ENCODE peak calls at places on chromosomes 12 and 14, in six cellular contexts. Z is GM20000, V is epithelial cell of esophagus, F is foreskin keratinocyte, M is Peyer's patch, J is foreskin fibroblast. I is an unnamed sample.

GRCh38 chr14:97077253-97077653 is 280.1 kb downstream of the VRK1 start:
- DNase-seq in V (peak; percentile 60), J (peak; percentile 6), F (peak; percentile 76), M (peak; percentile 16), Z (peak; percentile 43), I (no peak)

GRCh38 chr12:53100466-53101151 is 2.7 kb upstream of the SOAT2 start:
- DNase-seq in F (no peak), Z (peak; percentile 5), V (no peak), M (no peak), J (no peak), I (no peak)

GRCh38 chr12:57389033-57389432 is 41.8 kb downstream of the R3HDM2 start:
- DNase-seq in V (peak; percentile 85), F (peak; percentile 86), J (peak; percentile 90), Z (no peak), M (no peak), I (no peak)

GRCh38 chr14:68977741-68978549 is 1.2 kb downstream of the ACTN1 start:
- DNase-seq in Z (peak; percentile 47), F (no peak), J (peak; percentile 98), V (peak; percentile 83), M (peak; percentile 55), I (no peak)

GRCh38 chr12:89461649-89462612 is 62.7 kb downstream of the GALNT4 start:
- DNase-seq in M (no peak), F (peak; percentile 64), Z (peak; percentile 42), V (peak; percentile 69), J (peak; percentile 74), I (peak; percentile 38)

GRCh38 chr14:60945984-60946383 is 34.9 kb downstream of the TRMT5 start:
- DNase-seq in V (no peak), M (no peak), Z (no peak), J (no peak), F (no peak), I (no peak)

GRCh38 chr12:117045998-117046374 is 53.2 kb downstream of the TESC start:
- DNase-seq in M (no peak), J (peak; percentile 17), V (no peak), F (no peak), Z (no peak), I (no peak)

GRCh38 chr12:22678175-22678574 is 53.2 kb downstream of the ETNK1 start:
- DNase-seq in F (no peak), V (no peak), Z (no peak), M (no peak), J (no peak), I (no peak)

GRCh38 chr14:55802986-55803431 is 223.0 kb downstream of the KTN1 start:
- DNase-seq in V (peak; percentile 87), M (no peak), J (peak; percentile 51), F (peak; percentile 82), Z (no peak), I (no peak)

DNA sequence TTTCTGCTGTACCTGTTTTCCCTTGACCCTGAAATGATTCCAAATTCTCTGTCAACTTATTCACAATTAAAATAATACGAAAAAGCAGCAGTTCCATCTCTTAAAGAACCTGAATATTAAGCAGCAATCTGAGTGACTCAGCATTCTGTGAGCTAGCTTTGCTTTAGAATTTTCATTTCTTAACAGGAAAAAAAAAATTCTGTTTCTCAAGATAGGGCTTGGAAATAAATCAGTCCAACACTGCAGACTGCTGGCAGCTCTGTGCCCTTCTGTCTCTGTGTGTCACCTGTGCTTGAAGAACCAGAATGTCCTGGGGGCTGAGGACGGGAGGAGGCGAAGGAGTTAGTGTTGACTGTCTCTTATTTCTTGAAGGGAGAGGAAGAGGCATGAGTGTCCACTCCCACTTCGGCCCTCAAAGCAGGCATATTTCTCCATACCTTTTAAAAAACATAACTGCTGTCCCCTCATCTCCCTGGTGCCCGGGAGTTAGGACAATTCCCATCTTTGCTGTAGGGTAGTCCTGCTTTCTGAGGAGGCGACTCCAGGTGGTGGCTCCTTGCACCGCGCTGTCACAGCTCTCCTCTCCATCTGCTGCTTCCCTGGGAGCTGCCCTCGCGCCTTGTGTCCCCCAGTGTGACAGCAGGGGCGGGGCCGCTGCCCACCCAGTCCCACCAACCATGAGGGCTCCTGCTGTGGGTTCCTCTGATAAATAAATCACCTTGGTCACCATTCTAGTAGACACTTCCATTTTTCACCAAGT is 203.1 kb downstream of the CALM1 start:
- DNase-seq in J (no peak), M (no peak), V (peak; percentile 54), F (peak; percentile 8), Z (no peak), I (no peak)
- TF ChIP-seq CTCF in J (no peak), M (no peak), V (peak; percentile 51), F (peak; percentile 31), Z (no peak), I (no peak)

DNA sequence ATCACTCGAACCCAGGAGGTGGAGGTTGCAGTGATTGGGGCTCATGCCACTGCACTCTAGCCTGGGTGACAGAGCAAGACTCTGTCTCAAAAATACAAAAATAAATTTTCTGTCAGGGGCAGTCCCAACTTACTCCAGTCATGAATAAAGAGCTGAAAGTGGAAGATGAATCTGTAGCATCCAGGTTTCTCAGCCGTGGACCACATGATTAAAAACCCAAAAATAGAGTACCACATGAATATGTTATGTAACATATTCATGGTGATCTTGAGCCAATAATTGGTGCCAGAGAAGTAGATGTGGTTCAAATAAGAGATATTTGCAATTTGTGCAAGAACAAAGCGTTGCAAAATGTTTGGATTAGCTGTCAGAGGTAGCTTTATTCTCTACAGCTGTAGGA is 23.1 kb downstream of the SPIC start:
- DNase-seq in J (no peak), F (no peak), Z (no peak), M (no peak), V (no peak), I (no peak)
- TF ChIP-seq CTCF in J (no peak), F (no peak), Z (no peak), M (no peak), V (no peak), I (no peak)

DNA sequence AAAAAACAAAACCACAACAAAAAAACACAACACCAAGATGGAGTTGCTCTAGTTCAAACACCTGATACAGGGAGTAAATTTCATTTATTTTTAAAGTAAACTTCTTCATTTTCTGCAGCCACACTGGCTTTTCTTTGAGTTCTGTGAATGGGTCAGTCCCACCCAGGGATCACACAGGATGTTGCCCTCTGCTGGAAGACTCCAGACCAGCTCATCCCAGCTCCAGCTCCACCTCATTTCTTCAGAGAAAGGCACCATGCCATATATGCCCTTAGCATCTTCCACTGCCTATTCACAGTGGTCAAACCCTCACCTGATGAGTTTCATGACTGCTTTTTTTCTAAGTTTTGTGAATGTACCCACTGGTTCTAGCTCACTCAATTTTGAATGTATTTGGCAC is 8.0 kb downstream of the GLIPR1 start:
- DNase-seq in F (no peak), J (peak; percentile 68), M (peak; percentile 28), Z (no peak), V (peak; percentile 39), I (no peak)
- TF ChIP-seq CTCF in F (peak; percentile 42), J (peak; percentile 65), M (peak; percentile 21), Z (peak; percentile 16), V (peak; percentile 26), I (peak; percentile 49)

GRCh38 chr12:2358986-2359658 is 306.3 kb downstream of the CACNA1C start:
- DNase-seq in M (no peak), F (no peak), V (no peak), Z (no peak), J (no peak), I (no peak)
- TF ChIP-seq CTCF in M (no peak), F (no peak), V (no peak), Z (no peak), J (no peak), I (no peak)

GRCh38 chr12:10052111-10052913 is 21.8 kb downstream of the CLEC9A start:
- DNase-seq in Z (no peak), M (no peak), F (no peak), V (no peak), J (no peak), I (peak; percentile 19)
- TF ChIP-seq CTCF in Z (no peak), M (no peak), F (no peak), V (no peak), J (no peak), I (no peak)

GRCh38 chr12:21248679-21249078 is 86.0 kb downstream of the SLCO1A2 start:
- DNase-seq in V (peak; percentile 15), J (peak; percentile 1), Z (no peak), M (no peak), F (no peak), I (no peak)
- TF ChIP-seq CTCF in V (no peak), J (no peak), Z (no peak), M (no peak), F (peak; percentile 13), I (no peak)

DNA sequence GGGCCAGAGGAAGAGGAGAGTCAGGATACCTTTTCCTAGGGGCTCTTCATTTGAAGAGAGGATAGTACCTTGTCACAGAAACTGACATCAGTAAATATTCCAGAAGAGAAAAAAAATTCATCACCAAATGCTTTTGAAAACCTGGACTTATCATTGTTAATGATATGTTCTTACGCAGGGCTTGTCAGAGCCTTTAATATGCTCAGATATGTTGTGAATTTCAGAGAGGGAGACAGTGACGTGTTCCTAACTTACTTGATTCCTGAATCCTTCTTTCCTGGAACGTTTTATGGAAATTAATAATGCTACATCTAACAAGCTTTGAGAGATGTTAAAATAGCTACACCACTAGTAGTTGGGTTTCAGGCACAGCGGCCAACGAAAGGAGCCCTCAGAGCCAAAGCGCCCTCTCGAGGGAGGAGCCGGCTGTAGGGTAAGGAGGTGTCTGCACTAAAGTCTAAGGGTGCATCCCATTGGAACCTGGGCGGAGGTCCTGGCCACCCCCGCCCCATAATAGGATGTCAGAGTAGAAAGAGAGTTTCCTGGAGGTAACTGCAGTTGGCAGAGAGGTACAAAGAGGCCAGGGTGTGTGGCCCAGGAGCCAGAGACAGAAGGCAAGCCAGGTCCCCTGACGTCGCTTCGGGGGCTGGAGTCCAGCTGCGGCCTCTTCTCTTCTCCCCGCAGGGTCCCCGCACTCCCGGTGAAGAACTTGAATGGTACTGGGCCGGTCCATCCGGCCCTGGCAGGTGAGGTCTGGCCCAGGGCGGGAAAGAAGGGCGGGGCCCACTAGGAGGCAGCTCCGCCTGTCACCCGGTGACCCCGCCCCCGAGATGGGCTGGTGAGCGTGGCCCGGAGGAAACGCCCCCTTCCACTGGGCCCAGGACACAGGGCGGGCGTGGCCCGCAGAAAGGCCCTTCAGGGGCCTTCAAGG is 36.2 kb downstream of the DTX1 start:
- DNase-seq in V (peak; percentile 37), Z (peak; percentile 83), M (peak; percentile 66), F (no peak), J (no peak), I (peak; percentile 67)
- TF ChIP-seq CTCF in V (peak; percentile 18), Z (peak; percentile 39), M (no peak), F (peak; percentile 55), J (no peak), I (peak; percentile 63)

GRCh38 chr14:77278461-77279230 is 7.6 kb upstream of the NGB start:
- DNase-seq in Z (no peak), V (no peak), M (no peak), F (no peak), J (no peak), I (no peak)
- TF ChIP-seq CTCF in Z (no peak), V (no peak), M (no peak), F (no peak), J (no peak), I (no peak)

GRCh38 chr12:130632582-130633174 is 83.4 kb downstream of the RIMBP2 start:
- DNase-seq in J (no peak), F (no peak), Z (no peak), M (no peak), V (no peak), I (no peak)
- TF ChIP-seq CTCF in J (no peak), F (no peak), Z (no peak), M (no peak), V (no peak), I (no peak)

I was measured in GM10248.